ENCODE peak calls at places on chromosomes 6 and 20, in four cellular contexts. T is GM12891, A is HepG2, Z is K562. L is an unnamed sample.

GRCh38 chr6:165663736-165664552 is 903 bp upstream of the PDE10A start:
- DNase-seq in T (no peak), A (no peak), Z (no peak), L (no peak)

GRCh38 chr20:25532971-25533391 is 52.4 kb downstream of the NINL start:
- DNase-seq in T (no peak), A (no peak), Z (no peak), L (no peak)

GRCh38 chr6:84515082-84515481 is 249.3 kb downstream of the TBX18 start:
- DNase-seq in T (no peak), A (no peak), Z (no peak), L (no peak)

GRCh38 chr20:58706150-58706892 is 13.7 kb downstream of the NPEPL1 start:
- DNase-seq in T (no peak), A (no peak), Z (no peak), L (no peak)

GRCh38 chr6:161406633-161407032 is 132.8 kb upstream of the AGPAT4 start:
- DNase-seq in T (no peak), A (no peak), Z (no peak), L (no peak)

GRCh38 chr20:63738687-63739128 is 868 bp upstream of the SLC2A4RG start:
- DNase-seq in T (no peak), A (peak; percentile 71), Z (peak; percentile 62), L (no peak)

GRCh38 chr6:43093361-43094289 is 17.5 kb downstream of the PTK7 start:
- DNase-seq in T (no peak), A (peak; percentile 93), Z (peak; percentile 68), L (no peak)

GRCh38 chr6:77040566-77041195 is 422.6 kb downstream of the HTR1B start:
- DNase-seq in T (no peak), A (no peak), Z (no peak), L (no peak)

GRCh38 chr6:41780623-41781301 is at the start of gene PRICKLE4:
- DNase-seq in T (no peak), A (no peak), Z (peak; percentile 84), L (no peak)

GRCh38 chr6:21678990-21679389 is 85.4 kb downstream of the SOX4 start:
- DNase-seq in T (no peak), A (peak; percentile 43), Z (no peak), L (no peak)

GRCh38 chr20:22796465-22797077 is 212.2 kb upstream of the FOXA2 start:
- DNase-seq in T (no peak), A (no peak), Z (no peak), L (no peak)

GRCh38 chr20:56454754-56455153 is 13.7 kb upstream of the RTF2 start:
- DNase-seq in T (peak; percentile 43), A (no peak), Z (no peak), L (no peak)

GRCh38 chr6:7882505-7883257 is 27.9 kb downstream of the TXNDC5 start:
- DNase-seq in T (no peak), A (peak; percentile 47), Z (no peak), L (no peak)

GRCh38 chr6:18412644-18413043 is 25.5 kb downstream of the RNF144B start:
- DNase-seq in T (no peak), A (no peak), Z (no peak), L (no peak)

GRCh38 chr6:153511896-153512496 is 380.9 kb upstream of the RGS17 start:
- DNase-seq in T (peak; percentile 1), A (peak; percentile 29), Z (peak; percentile 32), L (no peak)

GRCh38 chr20:47343007-47343472 is 13.5 kb downstream of the ZMYND8 start:
- DNase-seq in T (no peak), A (no peak), Z (no peak), L (no peak)

GRCh38 chr6:113299526-113299925 is 557.6 kb upstream of the MARCKS start:
- DNase-seq in T (no peak), A (no peak), Z (no peak), L (no peak)

GRCh38 chr20:19995220-19995863 is 21.8 kb upstream of the NAA20 start:
- DNase-seq in T (no peak), A (peak; percentile 63), Z (peak; percentile 44), L (no peak)

GRCh38 chr20:62030834-62031434 is 34.7 kb downstream of the TAF4 start:
- DNase-seq in T (peak; percentile 76), A (peak; percentile 51), Z (no peak), L (peak; percentile 61)
- TF ChIP-seq TAF1 in T (no peak), A (no peak), Z (no peak), L (no peak)

GRCh38 chr6:33725222-33725621 is 13.7 kb upstream of the UQCC2 start:
- DNase-seq in T (no peak), A (no peak), Z (no peak), L (no peak)
- TF ChIP-seq POLR2A in T (no peak), A (no peak), Z (no peak), L (no peak)

GRCh38 chr20:35742741-35743523 is 872 bp upstream of the RBM39 start:
- DNase-seq in T (no peak), A (peak; percentile 69), Z (peak; percentile 19), L (no peak)

GRCh38 chr20:35738410-35739179 is 3.5 kb downstream of the RBM39 start:
- DNase-seq in T (no peak), A (no peak), Z (no peak), L (no peak)

GRCh38 chr20:35741892-35742740 is at the start of gene RBM39:
- DNase-seq in T (peak; percentile 68), A (peak; percentile 100), Z (peak; percentile 92), L (peak; percentile 77)

GRCh38 chr20:35737865-35738333 is 4.2 kb downstream of the RBM39 start:
- DNase-seq in T (no peak), A (no peak), Z (no peak), L (no peak)

GRCh38 chr20:35739294-35740163 is 2.5 kb downstream of the RBM39 start:
- DNase-seq in T (no peak), A (peak; percentile 57), Z (no peak), L (no peak)
- TF ChIP-seq POLR2AphosphoS5 in T (no peak), A (no peak), Z (no peak), L (peak; percentile 61)

DNA sequence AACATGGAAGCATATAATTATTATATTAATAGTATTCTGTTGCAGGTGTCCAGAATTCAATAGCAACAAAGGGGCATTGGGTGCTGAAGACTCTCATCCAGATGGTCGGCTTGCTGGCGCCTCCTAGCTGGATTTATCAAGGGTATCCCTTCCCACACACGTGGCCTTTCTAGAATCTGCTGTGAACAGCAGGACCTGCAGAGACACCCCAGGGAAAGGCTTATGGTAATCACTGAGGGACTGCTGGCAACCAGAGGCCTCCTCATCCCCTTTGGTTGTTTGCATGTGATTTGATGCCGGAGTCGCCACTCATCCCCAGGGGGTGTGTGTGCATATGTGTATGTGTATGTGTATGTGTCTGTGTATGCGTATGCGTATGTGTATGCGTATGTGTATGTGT is 20.6 kb downstream of the ZFP64 start:
- DNase-seq in T (no peak), A (no peak), Z (no peak), L (no peak)
- TF ChIP-seq TAF1 in T (no peak), A (no peak), Z (no peak), L (no peak)

GRCh38 chr20:34703061-34703572 is 1.0 kb upstream of the TP53INP2 start:
- DNase-seq in T (no peak), A (no peak), Z (no peak), L (no peak)

GRCh38 chr20:34705008-34705382 is 851 bp downstream of the TP53INP2 start:
- DNase-seq in T (no peak), A (no peak), Z (no peak), L (no peak)

GRCh38 chr20:34703573-34704176 is 469 bp upstream of the TP53INP2 start:
- DNase-seq in T (no peak), A (peak; percentile 81), Z (peak; percentile 35), L (no peak)

GRCh38 chr20:34705383-34706021 is 1.4 kb downstream of the TP53INP2 start:
- DNase-seq in T (no peak), A (peak; percentile 73), Z (peak; percentile 29), L (no peak)

GRCh38 chr20:34704177-34705007 is at the start of gene TP53INP2:
- DNase-seq in T (peak; percentile 79), A (peak; percentile 94), Z (peak; percentile 95), L (peak; percentile 75)
- TF ChIP-seq POLR2A in T (no peak), A (peak; percentile 92), Z (peak; percentile 42), L (peak; percentile 40)

GRCh38 chr6:31575335-31575901 is at the start of gene TNF:
- DNase-seq in T (peak; percentile 66), A (no peak), Z (no peak), L (no peak)
- TF ChIP-seq POLR2AphosphoS5 in T (peak; percentile 100), A (no peak), Z (no peak), L (peak; percentile 100)

GRCh38 chr6:55490871-55491270 is 88.1 kb downstream of the HMGCLL1 start:
- DNase-seq in T (no peak), A (no peak), Z (no peak), L (no peak)

GRCh38 chr6:55496201-55496600 is 82.8 kb downstream of the HMGCLL1 start:
- DNase-seq in T (no peak), A (no peak), Z (no peak), L (no peak)

GRCh38 chr6:55497694-55498093 is 81.3 kb downstream of the HMGCLL1 start:
- DNase-seq in T (no peak), A (no peak), Z (no peak), L (no peak)

GRCh38 chr6:55492259-55492658 is 86.7 kb downstream of the HMGCLL1 start:
- DNase-seq in T (no peak), A (no peak), Z (no peak), L (no peak)

DNA sequence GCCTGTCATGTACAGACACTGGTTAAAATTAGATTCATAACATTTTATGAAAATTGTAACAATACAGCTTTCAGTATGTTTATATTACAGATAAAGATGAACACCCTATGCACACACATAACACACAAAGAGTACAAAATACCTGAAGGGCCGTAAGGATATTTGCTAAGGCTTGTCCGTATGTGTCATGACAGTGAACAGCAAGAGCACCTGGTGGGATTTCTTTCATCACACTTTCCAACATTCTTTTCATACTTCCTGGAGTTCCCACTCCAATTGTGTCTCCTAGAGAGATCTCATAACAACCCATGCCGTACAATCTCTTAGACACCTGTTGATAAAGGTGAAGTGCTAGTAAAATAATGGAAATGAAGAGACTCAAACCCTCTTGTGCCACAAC is 83.7 kb downstream of the HMGCLL1 start:
- DNase-seq in T (no peak), A (no peak), Z (no peak), L (no peak)
- TF ChIP-seq TAF1 in T (no peak), A (no peak), Z (no peak), L (no peak)

DNA sequence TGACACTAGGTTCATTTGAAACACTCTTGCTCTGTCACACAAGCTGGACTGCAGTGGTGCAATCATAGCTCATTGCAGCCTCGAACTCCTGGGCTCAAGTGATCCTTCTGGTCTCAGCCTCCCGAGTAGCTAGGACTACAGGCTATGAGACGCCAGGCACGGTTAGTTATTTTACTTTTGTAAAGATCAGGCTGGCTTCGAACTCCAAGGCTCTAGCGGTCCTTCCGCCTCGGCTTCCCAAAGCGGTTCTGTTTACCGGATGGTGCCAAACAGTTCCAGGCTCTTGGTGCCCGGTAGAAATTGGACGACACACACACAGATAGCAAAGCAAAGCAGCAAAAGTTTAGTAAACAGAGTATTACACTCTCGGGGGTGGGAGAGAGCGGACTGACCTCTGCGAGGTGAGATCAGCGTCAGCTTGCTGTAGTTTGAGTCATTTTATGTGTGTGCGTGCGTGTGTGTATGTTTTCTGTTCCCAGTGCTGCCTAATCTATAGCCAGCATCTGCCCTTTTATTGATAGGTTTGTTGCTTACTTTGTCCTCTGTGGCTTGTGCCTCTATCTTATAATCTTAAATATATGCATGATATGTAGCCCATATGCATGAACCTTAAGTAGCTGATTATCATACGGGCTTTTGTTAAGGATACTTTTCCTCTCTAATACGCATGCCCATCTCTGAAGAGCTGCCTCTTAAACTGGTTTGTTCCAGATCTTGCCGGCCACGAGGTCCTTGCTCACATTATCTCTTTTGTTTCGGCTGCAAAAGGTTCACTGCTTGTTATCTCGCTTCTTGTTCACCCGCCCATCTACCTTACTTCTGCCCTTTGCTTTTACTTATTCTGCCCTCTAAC is 75.2 kb downstream of the OR2B2 start:
- DNase-seq in T (no peak), A (peak; percentile 86), Z (peak; percentile 50), L (no peak)
- TF ChIP-seq POLR2A in T (peak; percentile 73), A (peak; percentile 88), Z (peak; percentile 91), L (peak; percentile 68)

L was measured in GM12892.